ENCODE peak calls at places on chromosomes 2 and 18, in ten cellular contexts. K is prostate gland; I is heart left ventricle; H is fibroblast of lung; E is T-helper 17 cell; N is kidney epithelial cell; Y is HepG2; A is AG08396; W is K562; M is activated T-helper 1 cell treated with anti-CD3 and anti-CD28 coated beads, Interleukin-12 subunit alpha, Interleukin-12 subunit beta, Interleukin-2, Interleukin-4 antibody, amounts not matched to agents 30 ng/mL and 10 ng/mL and 1 ng/mL, durations not matched to agents 14 hours and 24 hours and 36 hours. O is an unnamed sample.
A peak's percentile ranks its signal among the peaks of the same experiment; 100 is the strongest.

GRCh38 chr2:240593703-240594451 is 7.3 kb downstream of the CAPN10 start:
- DNase-seq in M (no peak), H (no peak), Y (no peak), I (peak; percentile 74), W (no peak), K (no peak), E (no peak), N (no peak), A (no peak), O (no peak)

GRCh38 chr2:207848545-207848928 is 78.8 kb upstream of the FZD5 start:
- DNase-seq in M (no peak), N (no peak), Y (peak; percentile 80), K (peak; percentile 47), I (no peak), H (no peak), E (no peak), A (no peak), W (no peak), O (no peak)

GRCh38 chr2:103361712-103362111 is 599.9 kb downstream of the TMEM182 start:
- DNase-seq in N (no peak), W (peak; percentile 10), H (no peak), K (no peak), M (no peak), I (no peak), Y (no peak), E (no peak), A (no peak), O (peak; percentile 6)

GRCh38 chr2:104969564-104969963 is 68.3 kb upstream of the MRPS9 start:
- DNase-seq in I (no peak), M (no peak), H (no peak), N (peak; percentile 44), E (no peak), A (no peak), K (no peak), Y (no peak), W (no peak), O (no peak)

GRCh38 chr2:131520526-131520925 is 7.2 kb upstream of the CCDC74A start:
- DNase-seq in N (no peak), Y (no peak), I (no peak), H (no peak), A (no peak), E (no peak), W (no peak), M (no peak), K (no peak), O (no peak)

GRCh38 chr18:49907346-49907929 is 94.1 kb upstream of the ACAA2 start:
- DNase-seq in H (peak; percentile 29), A (no peak), K (no peak), Y (peak; percentile 20), E (no peak), I (no peak), N (no peak), M (no peak), W (no peak), O (peak; percentile 47)

GRCh38 chr2:200873561-200873960 is 9.1 kb upstream of the CLK1 start:
- DNase-seq in W (no peak), H (no peak), A (no peak), M (no peak), K (no peak), Y (no peak), N (no peak), I (no peak), E (no peak), O (no peak)

GRCh38 chr2:43340066-43340465 is 113.7 kb upstream of the ZFP36L2 start:
- DNase-seq in I (no peak), H (peak; percentile 86), K (no peak), E (no peak), M (no peak), A (peak; percentile 59), W (no peak), Y (no peak), N (no peak), O (no peak)

GRCh38 chr2:42138163-42139016 is 30.8 kb upstream of the EML4 start:
- DNase-seq in E (no peak), W (no peak), I (no peak), H (peak; percentile 98), K (peak; percentile 53), A (peak; percentile 62), N (peak; percentile 93), Y (no peak), M (no peak), O (peak; percentile 25)

GRCh38 chr2:238875531-238876231 is 27.8 kb downstream of the TWIST2 start:
- DNase-seq in M (no peak), Y (no peak), E (no peak), I (no peak), K (no peak), A (peak; percentile 16), H (peak; percentile 70), N (no peak), W (no peak), O (no peak)

GRCh38 chr2:233047667-233048066 is 12.5 kb upstream of the INPP5D start:
- DNase-seq in N (no peak), W (no peak), A (no peak), H (no peak), M (no peak), K (no peak), Y (no peak), E (no peak), I (no peak), O (no peak)